ENCODE peak calls at places on chromosomes 12 and 14, in eight cellular contexts. W is Caco-2, I is mesendoderm, L is tibial artery, E is PC-9, S is cardiac muscle cell, J is gastrocnemius medialis, F is mammary epithelial cell. R is an unnamed sample. For H3K36me3, the result is how much of the 10 kb centered on the place peaks cover.

GRCh38 chr14:32472512-32473472 is 143.7 kb downstream of the AKAP6 start:
- DNase-seq in F (peak), S (peak), I (peak), W (no peak), J (peak), L (no peak), E (peak), R (no peak)

GRCh38 chr14:39433452-39433813 is 1.2 kb upstream of the FBXO33 start:
- DNase-seq in I (no peak), L (no peak), S (no peak), F (no peak), E (no peak), J (no peak), W (no peak), R (no peak)

GRCh38 chr12:45655186-45655585 is 74.3 kb upstream of the ARID2 start:
- DNase-seq in I (peak), W (peak), L (no peak), J (no peak), F (peak), S (peak), E (no peak), R (no peak)

GRCh38 chr14:97539884-97540283 is 742.7 kb downstream of the VRK1 start:
- DNase-seq in S (no peak), I (no peak), W (no peak), F (no peak), L (no peak), J (no peak), E (no peak), R (no peak)

GRCh38 chr14:23021479-23021878 is 11.5 kb upstream of the C14orf93 start:
- DNase-seq in W (no peak), L (no peak), S (no peak), I (no peak), E (no peak), F (no peak), J (no peak), R (no peak)

GRCh38 chr12:108063192-108063591 is 65.9 kb upstream of the WSCD2 start:
- DNase-seq in W (no peak), J (no peak), E (no peak), S (peak), F (no peak), L (no peak), I (peak), R (no peak)

GRCh38 chr12:59780605-59781135 is 184.8 kb downstream of the SLC16A7 start:
- DNase-seq in J (no peak), L (no peak), S (peak), I (peak), W (no peak), E (no peak), F (peak), R (no peak)

GRCh38 chr12:94379479-94380113 is 80.1 kb downstream of the CEP83 start:
- DNase-seq in I (no peak), S (no peak), L (no peak), E (no peak), W (no peak), F (no peak), J (no peak), R (no peak)

GRCh38 chr14:78486081-78486480 is 315.9 kb downstream of the NRXN3 start:
- DNase-seq in E (no peak), J (no peak), W (no peak), F (no peak), L (no peak), I (peak), S (no peak), R (no peak)

GRCh38 chr14:63909984-63910383 is 57.2 kb downstream of the SYNE2 start:
- DNase-seq in W (no peak), F (no peak), J (no peak), L (no peak), S (no peak), E (no peak), I (no peak), R (no peak)

GRCh38 chr12:105201389-105201788 is 34.6 kb downstream of the APPL2 start:
- DNase-seq in J (no peak), E (no peak), F (no peak), L (no peak), W (no peak), S (peak), I (no peak), R (no peak)
- H3K36me3 ChIP-seq in J (half or more), E (under half), F (under half), L (half or more), W (under half), S (under half), I (under half), R (half or more)

GRCh38 chr14:34775922-34776321 is 61.5 kb upstream of the CFL2 start:
- DNase-seq in S (no peak), I (no peak), E (no peak), L (no peak), W (no peak), F (no peak), J (no peak), R (no peak)
- H3K36me3 ChIP-seq in S (under half), I (under half), E (under half), L (under half), W (under half), F (under half), J (half or more), R (half or more)

DNA sequence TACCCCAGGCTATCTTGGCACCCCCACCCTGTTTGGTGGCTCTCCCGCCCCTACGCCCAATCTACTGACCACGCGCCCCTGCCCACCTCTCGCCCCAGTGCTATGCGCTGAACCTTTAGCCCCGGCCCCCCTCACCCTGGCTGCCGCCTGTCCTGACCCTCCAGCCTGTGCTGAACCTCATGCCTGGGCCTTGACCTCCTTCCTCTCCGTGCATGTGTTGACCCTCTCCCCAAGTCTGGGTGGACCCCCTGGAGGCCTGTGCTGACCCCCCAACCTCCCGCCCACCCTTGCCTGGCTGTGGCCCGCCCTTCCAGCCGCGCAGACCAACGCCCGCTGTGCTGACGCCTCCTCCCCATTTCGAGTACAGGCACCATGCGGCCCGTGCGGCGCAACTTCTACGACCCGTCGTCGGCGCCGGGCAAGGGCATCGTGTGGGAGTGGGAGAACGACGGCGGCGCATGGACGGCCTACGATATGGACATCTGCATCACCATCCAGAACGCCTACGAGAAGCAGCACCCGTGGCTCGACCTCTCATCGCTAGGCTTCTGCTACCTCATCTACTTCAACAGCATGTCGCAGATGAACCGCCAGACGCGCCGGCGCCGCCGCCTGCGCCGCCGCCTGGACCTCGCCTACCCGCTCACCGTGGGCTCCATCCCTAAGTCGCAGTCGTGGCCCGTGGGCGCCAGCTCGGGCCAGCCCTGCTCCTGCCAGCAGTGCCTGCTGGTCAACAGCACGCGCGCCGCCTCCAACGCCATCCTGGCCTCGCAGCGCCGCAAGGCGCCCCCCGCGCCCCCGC is 20.7 kb downstream of the DTX1 start:
- DNase-seq in W (no peak), L (no peak), E (no peak), J (no peak), S (no peak), I (peak), F (no peak), R (no peak)
- H3K36me3 ChIP-seq in W (under half), L (under half), E (under half), J (under half), S (under half), I (under half), F (under half), R (under half)

GRCh38 chr12:109532721-109533486 is 40.4 kb downstream of the MMAB start:
- DNase-seq in E (no peak), S (no peak), L (no peak), F (no peak), I (no peak), W (no peak), J (no peak), R (no peak)

GRCh38 chr12:109529618-109530300 is 43.5 kb downstream of the MMAB start:
- DNase-seq in F (no peak), E (no peak), I (peak), W (no peak), S (no peak), J (no peak), L (no peak), R (peak)

GRCh38 chr12:109527489-109528123 is 45.7 kb downstream of the MMAB start:
- DNase-seq in L (no peak), W (no peak), E (no peak), I (no peak), J (no peak), S (no peak), F (no peak), R (peak)

GRCh38 chr12:109531411-109531810 is 41.9 kb downstream of the MMAB start:
- DNase-seq in F (no peak), E (no peak), I (no peak), W (no peak), J (no peak), L (no peak), S (no peak), R (peak)

GRCh38 chr12:109530301-109530685 is 43.0 kb downstream of the MMAB start:
- DNase-seq in I (no peak), J (no peak), F (no peak), L (no peak), S (no peak), W (no peak), E (no peak), R (peak)
- H3K36me3 ChIP-seq in I (under half), J (half or more), F (under half), L (half or more), S (under half), W (under half), E (under half), R (half or more)

DNA sequence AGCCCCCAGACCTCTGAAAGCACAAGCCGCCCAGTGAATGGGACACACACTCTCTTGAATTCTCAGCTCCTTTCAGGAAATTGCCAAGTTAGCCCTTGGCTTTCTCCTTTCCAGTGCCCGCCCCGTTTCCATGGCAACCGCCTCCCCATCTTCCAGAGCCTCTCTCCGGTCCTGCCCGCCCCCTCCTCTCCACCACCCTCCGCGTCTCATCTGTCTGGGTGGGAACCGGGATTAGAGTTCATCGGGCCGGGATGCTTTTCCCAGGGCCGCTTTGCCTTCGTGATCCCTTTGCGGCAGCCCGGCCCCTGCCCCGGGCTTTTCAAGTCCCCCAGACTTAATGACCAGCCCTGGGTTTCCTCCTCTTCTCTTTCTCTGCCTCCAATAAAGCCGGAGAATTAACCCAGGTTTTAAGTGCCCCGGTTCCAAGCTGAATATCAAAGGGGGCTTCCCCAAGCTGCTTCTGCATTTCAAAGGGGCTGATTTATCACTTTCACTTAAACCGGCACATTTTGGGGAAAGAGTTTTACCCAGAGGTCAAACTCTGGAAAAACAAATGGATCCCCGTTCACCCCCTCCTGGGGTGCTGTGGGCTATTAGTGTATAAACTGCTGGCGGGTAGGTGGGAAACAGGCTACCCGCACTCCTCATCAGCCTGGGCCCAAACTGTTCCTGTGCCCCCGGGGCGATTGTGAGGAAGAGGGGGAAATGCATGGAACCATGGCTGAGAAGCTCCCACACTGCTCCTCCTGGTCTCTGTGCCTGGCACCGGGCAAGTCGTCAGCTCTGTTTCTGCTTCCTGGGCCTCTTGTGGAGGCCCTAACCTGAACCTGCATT is 101.6 kb downstream of the ZFP36L1 start:
- DNase-seq in W (no peak), I (no peak), E (no peak), S (no peak), F (no peak), L (peak), J (no peak), R (no peak)
- H3K36me3 ChIP-seq in W (under half), I (under half), E (under half), S (under half), F (under half), L (under half), J (under half), R (under half)

GRCh38 chr14:74673768-74674167 is 39.1 kb downstream of the AREL1 start:
- DNase-seq in I (no peak), E (no peak), S (no peak), F (no peak), W (no peak), J (no peak), L (no peak), R (no peak)
- H3K36me3 ChIP-seq in I (under half), E (half or more), S (half or more), F (under half), W (under half), J (half or more), L (half or more), R (half or more)

GRCh38 chr12:4277856-4278581 is 4.5 kb downstream of the CCND2 start:
- DNase-seq in J (no peak), I (no peak), W (no peak), E (no peak), L (no peak), S (no peak), F (no peak), R (no peak)

GRCh38 chr12:4274960-4275868 is 1.7 kb downstream of the CCND2 start:
- DNase-seq in E (no peak), L (no peak), S (no peak), I (no peak), J (no peak), F (peak), W (no peak), R (no peak)

GRCh38 chr12:4277205-4277543 is 3.6 kb downstream of the CCND2 start:
- DNase-seq in L (no peak), I (no peak), W (no peak), S (no peak), E (no peak), F (no peak), J (no peak), R (no peak)

GRCh38 chr12:4275869-4276253 is 2.3 kb downstream of the CCND2 start:
- DNase-seq in W (no peak), I (peak), F (no peak), L (no peak), J (no peak), E (no peak), S (no peak), R (no peak)

DNA sequence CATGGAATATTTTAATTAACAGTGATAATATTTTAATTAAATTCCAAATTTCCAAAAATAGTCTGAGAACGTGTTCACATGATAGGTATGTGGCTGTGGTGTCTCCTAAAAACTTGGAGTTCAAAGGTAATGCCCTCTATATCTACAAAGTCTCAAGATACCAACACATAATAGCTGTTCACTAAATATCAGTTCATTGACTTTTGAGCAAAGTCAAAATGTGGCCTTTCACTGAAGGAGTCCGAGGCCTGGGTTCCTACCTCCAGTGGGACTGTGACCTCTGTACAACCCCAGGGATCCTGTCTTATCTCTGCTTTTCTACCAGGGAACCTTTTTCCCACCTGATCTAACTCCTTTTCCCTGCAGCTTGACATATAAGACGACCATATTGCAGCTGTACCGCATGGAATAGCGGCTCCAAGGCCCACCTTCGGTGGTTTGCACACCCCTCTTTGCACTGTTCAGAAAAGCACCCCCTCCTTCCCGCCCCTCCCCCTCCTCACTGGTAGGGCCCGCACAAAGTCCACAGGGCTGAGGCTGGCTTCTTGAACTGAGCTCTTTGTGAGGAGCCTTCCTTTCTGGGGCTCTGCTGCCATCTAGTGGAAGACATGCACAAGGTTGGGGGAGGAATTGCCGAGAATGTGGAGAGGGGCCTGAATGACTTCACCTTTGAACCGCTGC is 3.1 kb downstream of the CCND2 start:
- DNase-seq in F (peak), J (peak), S (peak), W (peak), E (peak), L (peak), I (peak), R (peak)
- H3K36me3 ChIP-seq in F (half or more), J (under half), S (under half), W (under half), E (under half), L (under half), I (under half), R (under half)

GRCh38 chr12:50727466-50727865 is 36.4 kb upstream of the ATF1 start:
- DNase-seq in S (no peak), E (no peak), W (no peak), L (no peak), F (peak), I (no peak), J (no peak), R (no peak)
- H3K36me3 ChIP-seq in S (under half), E (half or more), W (under half), L (half or more), F (under half), I (under half), J (half or more), R (half or more)

GRCh38 chr12:42508913-42509312 is 80.6 kb downstream of the PRICKLE1 start:
- DNase-seq in J (no peak), I (no peak), L (no peak), W (no peak), E (no peak), S (no peak), F (no peak), R (no peak)
- H3K36me3 ChIP-seq in J (under half), I (under half), L (under half), W (under half), E (under half), S (under half), F (under half), R (under half)